ENCODE peak calls at places on chromosomes 11 and 22, in five cellular contexts. One of them, this sample, is unnamed. For H3K4me1, the result is how much of the 10 kb centered on the place peaks cover.

GRCh38 chr11:6427516-6427915 is 8.6 kb upstream of the APBB1 start:
- DNase-seq in body of pancreas: no peak
- DNase-seq in heart left ventricle: no peak
- DNase-seq in suprapubic skin: no peak
- DNase-seq in uterus: no peak
- DNase-seq in this sample: no peak

GRCh38 chr11:2831826-2832717 is 53.5 kb downstream of the CDKN1C start:
- DNase-seq in uterus: no peak
- DNase-seq in suprapubic skin: no peak
- DNase-seq in body of pancreas: no peak
- DNase-seq in heart left ventricle: peak
- DNase-seq in this sample: no peak

GRCh38 chr11:3786781-3787428 is 10.4 kb downstream of the NUP98 start:
- DNase-seq in suprapubic skin: no peak
- DNase-seq in uterus: no peak
- DNase-seq in body of pancreas: no peak
- DNase-seq in heart left ventricle: no peak
- DNase-seq in this sample: no peak

GRCh38 chr11:113446938-113447337 is 28.3 kb downstream of the DRD2 start:
- DNase-seq in body of pancreas: no peak
- DNase-seq in uterus: no peak
- DNase-seq in suprapubic skin: no peak
- DNase-seq in heart left ventricle: no peak
- DNase-seq in this sample: no peak

GRCh38 chr22:30627480-30627879 is 8.1 kb upstream of the SLC35E4 start:
- DNase-seq in uterus: no peak
- DNase-seq in suprapubic skin: no peak
- DNase-seq in heart left ventricle: no peak
- DNase-seq in body of pancreas: no peak
- DNase-seq in this sample: no peak

GRCh38 chr11:105168457-105168856 is 28.9 kb upstream of the CARD18 start:
- DNase-seq in heart left ventricle: no peak
- DNase-seq in suprapubic skin: no peak
- DNase-seq in uterus: no peak
- DNase-seq in body of pancreas: no peak
- DNase-seq in this sample: no peak

GRCh38 chr11:130423541-130424155 is 4.8 kb downstream of the ADAMTS8 start:
- DNase-seq in suprapubic skin: no peak
- DNase-seq in heart left ventricle: no peak
- DNase-seq in uterus: no peak
- DNase-seq in body of pancreas: no peak
- DNase-seq in this sample: no peak

GRCh38 chr22:30574095-30574981 is at the start of gene GAL3ST1:
- DNase-seq in uterus: no peak
- DNase-seq in body of pancreas: peak
- DNase-seq in suprapubic skin: no peak
- DNase-seq in heart left ventricle: no peak
- DNase-seq in this sample: no peak

GRCh38 chr22:25729016-25729415 is 13.0 kb upstream of the MYO18B start:
- DNase-seq in body of pancreas: no peak
- DNase-seq in uterus: no peak
- DNase-seq in heart left ventricle: no peak
- DNase-seq in suprapubic skin: no peak
- DNase-seq in this sample: no peak

GRCh38 chr11:1917523-1918435 is 1.7 kb upstream of the TNNT3 start:
- DNase-seq in suprapubic skin: peak
- DNase-seq in heart left ventricle: peak
- DNase-seq in body of pancreas: no peak
- DNase-seq in uterus: peak
- DNase-seq in this sample: peak

GRCh38 chr22:43007519-43008102 is 7.3 kb downstream of the PACSIN2 start:
- DNase-seq in uterus: no peak
- DNase-seq in suprapubic skin: no peak
- DNase-seq in heart left ventricle: peak
- DNase-seq in body of pancreas: peak
- DNase-seq in this sample: no peak

GRCh38 chr22:22884888-22885840 is 2.5 kb upstream of the IGLL5 start:
- DNase-seq in uterus: no peak
- DNase-seq in body of pancreas: no peak
- DNase-seq in suprapubic skin: no peak
- DNase-seq in heart left ventricle: no peak
- DNase-seq in this sample: peak

GRCh38 chr11:47212938-47213337 is 1.8 kb upstream of the DDB2 start:
- DNase-seq in suprapubic skin: no peak
- DNase-seq in uterus: no peak
- DNase-seq in body of pancreas: peak
- DNase-seq in heart left ventricle: no peak
- DNase-seq in this sample: no peak

GRCh38 chr11:77199346-77199745 is 71.3 kb downstream of the MYO7A start:
- DNase-seq in uterus: peak
- DNase-seq in heart left ventricle: no peak
- DNase-seq in body of pancreas: peak
- DNase-seq in suprapubic skin: no peak
- DNase-seq in this sample: peak

GRCh38 chr11:2219318-2220017 is 47.9 kb upstream of the TH start:
- DNase-seq in body of pancreas: peak
- DNase-seq in suprapubic skin: no peak
- DNase-seq in heart left ventricle: no peak
- DNase-seq in uterus: no peak
- DNase-seq in this sample: no peak

GRCh38 chr11:35629914-35630313 is 11.7 kb downstream of the FJX1 start:
- DNase-seq in uterus: no peak
- DNase-seq in heart left ventricle: no peak
- DNase-seq in suprapubic skin: no peak
- DNase-seq in body of pancreas: peak
- DNase-seq in this sample: no peak

DNA sequence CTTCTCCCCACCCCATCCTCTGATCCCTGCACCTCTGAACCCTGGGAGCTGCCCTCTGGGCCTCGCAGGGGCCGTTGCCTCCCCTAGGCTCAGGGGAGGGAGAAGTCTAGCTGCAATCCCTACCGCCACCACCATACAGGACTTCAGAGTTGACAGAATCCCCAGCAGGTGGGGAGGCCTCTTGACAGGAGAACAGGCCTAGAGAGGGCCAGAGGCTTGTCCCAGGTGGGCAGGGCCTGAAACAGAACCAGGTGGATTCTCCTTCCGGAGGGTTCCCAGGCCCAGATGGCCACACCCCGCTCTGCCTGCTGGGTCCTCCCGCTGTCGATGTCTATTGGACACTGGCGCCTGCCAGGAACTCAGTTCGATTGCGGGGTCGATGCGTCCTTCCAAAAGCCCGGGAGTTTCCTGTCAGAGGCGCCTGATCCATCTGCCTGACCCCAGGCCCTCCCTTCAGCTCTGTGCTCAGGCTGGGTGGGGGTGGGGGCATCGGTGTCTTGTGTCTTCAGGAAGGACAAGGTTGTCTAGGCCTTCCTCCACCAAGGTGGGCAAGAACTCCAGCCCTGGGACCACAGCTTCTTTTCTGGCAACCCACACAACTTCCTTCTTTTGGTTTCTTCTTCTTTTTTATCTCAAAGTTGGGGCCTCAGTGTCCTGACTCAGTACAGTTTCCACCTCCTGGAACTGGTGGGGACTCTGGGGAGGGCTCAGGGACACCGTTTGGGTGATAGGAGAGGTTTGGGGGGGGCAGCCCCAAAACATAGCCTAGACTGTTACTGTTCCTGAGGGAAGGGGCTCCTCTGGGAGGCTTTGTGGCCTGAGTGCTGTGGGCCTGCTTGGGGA is 6.4 kb downstream of the STARD10 start:
- DNase-seq in uterus: no peak
- DNase-seq in body of pancreas: peak
- DNase-seq in suprapubic skin: no peak
- DNase-seq in heart left ventricle: no peak
- DNase-seq in this sample: peak
- TF ChIP-seq POLR2A in uterus: no peak
- TF ChIP-seq POLR2A in body of pancreas: peak
- TF ChIP-seq POLR2A in suprapubic skin: no peak
- TF ChIP-seq POLR2A in heart left ventricle: no peak
- TF ChIP-seq POLR2A in this sample: no peak

GRCh38 chr22:49934144-49934890 is 15.9 kb downstream of the CRELD2 start:
- DNase-seq in body of pancreas: peak
- DNase-seq in heart left ventricle: peak
- DNase-seq in suprapubic skin: no peak
- DNase-seq in uterus: peak
- DNase-seq in this sample: peak
- H3K4me1 ChIP-seq in body of pancreas: half or more
- H3K4me1 ChIP-seq in heart left ventricle: half or more
- H3K4me1 ChIP-seq in suprapubic skin: half or more
- H3K4me1 ChIP-seq in uterus: under half
- H3K4me1 ChIP-seq in this sample: half or more

DNA sequence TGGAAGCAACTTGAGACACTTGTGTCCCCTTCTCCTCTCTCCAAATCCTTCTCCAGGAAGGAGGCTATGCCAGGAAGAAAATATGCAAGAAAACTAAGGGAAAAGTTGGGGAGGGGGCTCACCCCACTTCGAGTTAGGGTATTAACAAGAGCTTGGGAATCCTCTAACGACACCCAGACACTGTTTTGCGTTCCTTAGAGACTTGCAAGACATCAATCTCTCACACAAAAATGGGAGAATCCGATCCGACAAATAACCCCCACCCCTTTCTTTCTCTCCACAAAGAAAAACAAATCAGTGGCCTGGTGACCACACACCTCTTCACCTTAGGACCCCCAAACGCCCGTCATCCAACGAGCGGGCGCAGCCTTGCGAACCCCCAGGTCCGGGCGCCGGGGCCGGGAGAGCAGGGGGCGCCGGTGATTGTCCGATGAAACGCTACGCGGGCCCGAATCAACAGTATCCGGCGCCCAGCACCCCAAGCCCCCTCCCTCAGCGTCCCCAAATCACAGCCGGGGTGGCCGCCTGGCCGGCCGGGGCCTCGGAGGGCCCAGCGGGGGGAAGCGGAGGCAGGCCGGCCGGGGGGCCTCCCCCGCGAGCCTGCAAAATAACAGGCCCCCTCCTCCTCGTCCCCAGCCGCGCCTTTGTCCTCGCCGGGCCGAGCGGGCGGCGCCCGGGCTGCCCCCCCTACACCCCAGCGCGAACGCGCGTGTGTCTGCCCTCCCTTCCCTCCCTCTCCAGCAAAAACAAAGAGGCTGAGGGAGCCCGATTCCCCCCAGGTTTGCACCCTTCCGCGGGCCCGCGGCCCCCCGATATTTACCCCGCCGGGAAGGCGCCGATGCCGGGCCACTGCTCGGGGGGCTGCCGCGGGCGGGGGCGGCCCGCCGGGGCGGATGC is 645 bp downstream of the CSNK1E start:
- DNase-seq in uterus: peak
- DNase-seq in body of pancreas: peak
- DNase-seq in heart left ventricle: peak
- DNase-seq in suprapubic skin: no peak
- DNase-seq in this sample: peak
- TF ChIP-seq POLR2A in uterus: peak
- TF ChIP-seq POLR2A in body of pancreas: peak
- TF ChIP-seq POLR2A in heart left ventricle: peak
- TF ChIP-seq POLR2A in suprapubic skin: no peak
- TF ChIP-seq POLR2A in this sample: no peak

DNA sequence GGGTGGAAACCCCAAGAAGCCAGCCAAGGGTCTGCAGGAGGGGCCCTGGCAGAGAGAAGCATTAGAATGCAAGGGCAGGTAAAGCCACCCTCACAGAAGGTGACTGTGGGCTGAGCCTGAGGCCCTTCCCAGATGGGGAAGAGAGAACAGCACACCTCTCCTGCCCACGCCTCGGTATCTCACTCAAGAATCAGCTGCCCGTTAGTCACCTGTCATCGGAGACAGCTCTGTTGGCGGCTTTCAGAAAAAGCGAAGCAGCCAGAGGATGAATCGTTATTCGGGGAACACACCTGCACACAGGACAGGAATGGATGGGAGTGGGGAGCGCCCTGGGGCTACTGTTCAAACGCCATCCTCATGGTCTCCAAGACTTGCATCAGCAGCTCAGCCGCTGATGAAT is 21.7 kb upstream of the TMA7B start:
- DNase-seq in heart left ventricle: no peak
- DNase-seq in body of pancreas: no peak
- DNase-seq in uterus: no peak
- DNase-seq in suprapubic skin: no peak
- DNase-seq in this sample: no peak
- H3K4me1 ChIP-seq in heart left ventricle: under half
- H3K4me1 ChIP-seq in body of pancreas: under half
- H3K4me1 ChIP-seq in uterus: under half
- H3K4me1 ChIP-seq in suprapubic skin: under half
- H3K4me1 ChIP-seq in this sample: under half

DNA sequence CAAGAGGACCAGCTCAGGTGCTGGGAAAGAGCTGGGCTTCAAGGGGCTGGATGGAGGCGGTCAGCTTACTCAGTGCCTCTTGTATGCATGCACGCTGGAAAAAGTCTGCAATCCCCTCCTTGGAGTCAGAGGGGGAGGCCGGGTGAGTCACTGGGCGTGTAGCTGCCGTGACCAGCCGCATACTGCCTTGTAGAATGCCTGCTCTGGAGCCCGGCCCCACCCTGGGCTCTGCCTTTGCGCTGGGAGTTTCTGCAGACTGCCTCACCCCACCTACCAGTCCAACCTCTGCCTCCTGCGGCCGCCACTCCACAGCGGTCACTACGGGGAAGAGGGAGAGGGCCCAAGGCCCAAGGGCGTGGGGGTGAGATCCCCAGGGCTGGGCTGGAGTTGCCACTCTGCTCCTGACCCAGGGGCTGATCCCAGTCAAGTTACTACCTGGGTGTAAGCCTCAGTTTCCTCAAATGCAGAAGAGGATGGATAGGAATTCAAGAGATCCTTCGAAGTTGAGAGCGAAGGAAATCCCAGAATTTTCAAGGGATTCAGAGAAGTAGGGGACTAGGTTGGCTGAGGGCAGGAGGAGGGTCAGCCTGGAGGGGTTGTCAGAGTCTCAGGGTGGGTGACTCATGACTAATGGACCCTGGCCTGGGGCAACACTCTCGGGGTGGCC is 4.1 kb downstream of the MRGPRF start:
- DNase-seq in uterus: peak
- DNase-seq in heart left ventricle: peak
- DNase-seq in suprapubic skin: peak
- DNase-seq in body of pancreas: peak
- DNase-seq in this sample: peak
- TF ChIP-seq POLR2A in uterus: peak
- TF ChIP-seq POLR2A in heart left ventricle: peak
- TF ChIP-seq POLR2A in suprapubic skin: no peak
- TF ChIP-seq POLR2A in body of pancreas: no peak
- TF ChIP-seq POLR2A in this sample: no peak

DNA sequence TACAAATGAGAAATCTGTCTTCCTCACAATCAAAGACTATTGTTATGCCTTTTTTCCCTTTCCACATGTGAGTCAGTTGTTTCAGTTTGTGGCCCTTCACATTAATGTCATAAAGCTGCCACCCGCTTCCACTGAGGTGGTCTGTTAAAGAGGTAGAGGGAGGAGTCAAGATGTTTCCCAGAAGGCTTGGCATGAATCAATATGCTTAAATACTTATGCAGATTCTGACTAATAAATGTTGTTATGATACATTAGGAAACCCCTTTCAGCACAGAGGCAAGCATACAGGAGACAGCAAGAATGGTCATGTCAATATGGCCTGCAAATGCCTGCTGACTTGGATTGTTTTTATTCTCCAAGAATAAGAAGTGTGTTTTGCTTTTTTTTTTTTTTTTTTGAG is 6.5 kb downstream of the RTN3 start:
- DNase-seq in heart left ventricle: no peak
- DNase-seq in uterus: no peak
- DNase-seq in suprapubic skin: no peak
- DNase-seq in body of pancreas: no peak
- DNase-seq in this sample: no peak
- H3K4me1 ChIP-seq in heart left ventricle: under half
- H3K4me1 ChIP-seq in uterus: under half
- H3K4me1 ChIP-seq in suprapubic skin: half or more
- H3K4me1 ChIP-seq in body of pancreas: under half
- H3K4me1 ChIP-seq in this sample: under half

This sample was measured in spleen.